ENCODE peak calls at places on chromosomes 16 and 17, in ten cellular contexts. I, S, L, J, O, K, P, E, N and A are unnamed samples.

GRCh38 chr16:56767018-56767417 is 37.1 kb downstream of the NUP93 start:
- DNase-seq in I (no peak), S (no peak), L (no peak), J (peak; percentile 32), O (no peak), K (no peak), P (no peak), E (no peak), N (no peak), A (no peak)

GRCh38 chr16:90047714-90048346 is 28.6 kb upstream of the DBNDD1 start:
- DNase-seq in I (no peak), S (peak; percentile 53), L (no peak), J (no peak), O (no peak), K (no peak), P (no peak), E (no peak), N (no peak), A (no peak)

GRCh38 chr16:72428611-72429376 is 256.8 kb upstream of the PMFBP1 start:
- DNase-seq in I (no peak), S (no peak), L (no peak), J (peak; percentile 86), O (no peak), K (no peak), P (peak; percentile 32), E (no peak), N (no peak), A (no peak)

GRCh38 chr17:35793257-35793656 is 2.2 kb downstream of the MMP28 start:
- DNase-seq in I (no peak), S (peak; percentile 0), L (no peak), J (no peak), O (no peak), K (no peak), P (no peak), E (no peak), N (no peak), A (no peak)

GRCh38 chr17:50972579-50972978 is 106.4 kb upstream of the TOB1 start:
- DNase-seq in I (no peak), S (no peak), L (no peak), J (no peak), O (no peak), K (no peak), P (no peak), E (no peak), N (no peak), A (no peak)

GRCh38 chr16:73299349-73299748 is 251.4 kb upstream of the ZFHX3 start:
- DNase-seq in I (no peak), S (no peak), L (no peak), J (no peak), O (no peak), K (no peak), P (no peak), E (no peak), N (no peak), A (no peak)

GRCh38 chr17:39739020-39739884 is 1.5 kb downstream of the GRB7 start:
- DNase-seq in I (peak; percentile 12), S (peak; percentile 56), L (no peak), J (no peak), O (no peak), K (no peak), P (no peak), E (no peak), N (no peak), A (no peak)

GRCh38 chr17:27396941-27397340 is 59.3 kb upstream of the KSR1 start:
- DNase-seq in I (peak; percentile 87), S (peak; percentile 79), L (no peak), J (no peak), O (no peak), K (peak; percentile 74), P (peak; percentile 59), E (no peak), N (no peak), A (no peak)

GRCh38 chr17:81722184-81723120 is 10.4 kb downstream of the SLC25A10 start:
- DNase-seq in I (peak; percentile 18), S (no peak), L (no peak), J (peak; percentile 12), O (no peak), K (peak; percentile 26), P (no peak), E (no peak), N (no peak), A (no peak)

GRCh38 chr17:64723781-64724180 is 61.7 kb upstream of the SMURF2 start:
- DNase-seq in I (no peak), S (no peak), L (no peak), J (no peak), O (no peak), K (no peak), P (peak; percentile 20), E (no peak), N (no peak), A (no peak)

GRCh38 chr16:4743217-4743897 is 9.0 kb downstream of the DNAAF8 start:
- DNase-seq in I (no peak), S (no peak), L (no peak), J (no peak), O (no peak), K (no peak), P (no peak), E (no peak), N (no peak), A (no peak)

GRCh38 chr16:86740817-86741799 is 162.8 kb downstream of the FOXL1 start:
- DNase-seq in I (peak; percentile 70), S (peak; percentile 47), L (no peak), J (no peak), O (no peak), K (peak; percentile 78), P (peak; percentile 94), E (no peak), N (no peak), A (no peak)

GRCh38 chr17:77579717-77580116 is 378.8 kb upstream of the TNRC6C start:
- DNase-seq in I (no peak), S (no peak), L (no peak), J (no peak), O (no peak), K (no peak), P (no peak), E (no peak), N (no peak), A (no peak)